ENCODE peak calls at places on chromosome 12, in nine cellular contexts. P is upper lobe of right lung; K is SJSA1; Q is PC-3; N is lung microvascular endothelial cell; X is C1 segment of cervical spinal cord; C is stimulated activated CD4-positive, alpha-beta T cell treated with anti-CD3 and anti-CD28 coated beads, Interleukin-15, amount 100 ng/mL, for 48 hours; D is GM12891; Y is left colon. T is an unnamed sample.

GRCh38 chr12:12376636-12377448 is 20.0 kb downstream of the BORCS5 start:
- DNase-seq in P (no peak), C (no peak), X (no peak), Y (no peak), D (peak; percentile 30), Q (peak; percentile 81), K (no peak), N (peak; percentile 89), T (no peak)

GRCh38 chr12:125110641-125111360 is 45.6 kb downstream of the AACS start:
- DNase-seq in K (no peak), Q (peak; percentile 33), C (no peak), P (no peak), N (no peak), X (no peak), D (no peak), Y (peak; percentile 32), T (no peak)

GRCh38 chr12:22935501-22935900 is 310.5 kb downstream of the ETNK1 start:
- DNase-seq in C (no peak), Y (no peak), D (no peak), P (no peak), Q (no peak), N (no peak), X (no peak), K (no peak), T (no peak)

GRCh38 chr12:121512561-121512960 is 68.3 kb downstream of the KDM2B start:
- DNase-seq in X (no peak), Q (no peak), K (no peak), D (no peak), N (no peak), P (no peak), C (no peak), Y (no peak), T (no peak)

GRCh38 chr12:124411291-124411878 is 116.5 kb downstream of the RFLNA start:
- DNase-seq in C (no peak), N (no peak), D (no peak), X (no peak), K (no peak), Y (peak; percentile 67), P (no peak), Q (peak; percentile 98), T (peak; percentile 90)

GRCh38 chr12:101759396-101760047 is 20.3 kb upstream of the SYCP3 start:
- DNase-seq in K (no peak), X (no peak), Y (no peak), N (peak; percentile 57), P (no peak), D (no peak), Q (peak; percentile 72), C (no peak), T (no peak)

GRCh38 chr12:93369505-93369904 is 8.2 kb upstream of the NUDT4 start:
- DNase-seq in Y (no peak), X (no peak), C (no peak), K (no peak), N (no peak), P (no peak), D (no peak), Q (no peak), T (no peak)

GRCh38 chr12:17954788-17955187 is 135.2 kb downstream of the RERGL start:
- DNase-seq in Q (peak; percentile 35), N (no peak), Y (no peak), K (no peak), C (no peak), D (no peak), P (no peak), X (no peak), T (no peak)

GRCh38 chr12:57280234-57281062 is 29.5 kb upstream of the STAC3 start:
- DNase-seq in P (no peak), X (no peak), Y (peak; percentile 75), K (peak; percentile 83), Q (peak; percentile 92), C (peak; percentile 72), N (peak; percentile 94), D (peak; percentile 54), T (peak; percentile 50)

GRCh38 chr12:14563051-14563450 is 4.6 kb downstream of the PLBD1 start:
- DNase-seq in P (no peak), D (no peak), K (no peak), Y (no peak), X (no peak), C (no peak), N (no peak), Q (no peak), T (no peak)

T was measured in T1000.